ENCODE peak calls at places on chromosomes 3 and 15, in four cellular contexts. R, G, F and A are unnamed samples.

GRCh38 chr3:12897537-12898289 is 56.3 kb upstream of the RPL32 start:
- DNase-seq in R (no peak), G (no peak), F (no peak), A (no peak)

GRCh38 chr3:60010778-60011177 is 961.0 kb upstream of the CFAP20DC start:
- DNase-seq in R (no peak), G (no peak), F (peak), A (peak)

GRCh38 chr3:160617636-160618035 is 52.3 kb upstream of the KPNA4 start:
- DNase-seq in R (no peak), G (peak), F (no peak), A (no peak)

GRCh38 chr15:34154725-34155204 is 52.9 kb downstream of the PGBD4 start:
- DNase-seq in R (peak), G (peak), F (no peak), A (no peak)

GRCh38 chr3:122689587-122689986 is 8.9 kb downstream of the PARP14 start:
- DNase-seq in R (no peak), G (peak), F (no peak), A (no peak)

GRCh38 chr15:66008920-66009572 is 139.8 kb downstream of the RAB11A start:
- DNase-seq in R (no peak), G (peak), F (no peak), A (no peak)

GRCh38 chr15:60397772-60398445 is at the start of gene ANXA2:
- DNase-seq in R (peak), G (peak), F (peak), A (peak)

GRCh38 chr3:190089711-190090110 is 31.0 kb downstream of the P3H2 start:
- DNase-seq in R (no peak), G (no peak), F (no peak), A (no peak)

GRCh38 chr3:55012091-55012490 is 84.2 kb upstream of the LRTM1 start:
- DNase-seq in R (no peak), G (no peak), F (no peak), A (no peak)

GRCh38 chr3:170517251-170517945 is 68.5 kb downstream of the SLC7A14 start:
- DNase-seq in R (no peak), G (no peak), F (no peak), A (no peak)

GRCh38 chr15:88526247-88526879 is 20.1 kb downstream of the DET1 start:
- DNase-seq in R (no peak), G (no peak), F (no peak), A (no peak)

GRCh38 chr3:45026038-45026437 is at the start of gene CLEC3B:
- DNase-seq in R (peak), G (no peak), F (no peak), A (no peak)

GRCh38 chr3:23712656-23713559 is 92.8 kb upstream of the UBE2E1 start:
- DNase-seq in R (peak), G (peak), F (no peak), A (no peak)

GRCh38 chr3:26279091-26279490 is 343.5 kb upstream of the LRRC3B start:
- DNase-seq in R (no peak), G (no peak), F (no peak), A (no peak)

GRCh38 chr15:68733666-68734065 is 87.0 kb downstream of the ANP32A start:
- DNase-seq in R (no peak), G (no peak), F (no peak), A (no peak)

GRCh38 chr3:113405180-113405579 is 36.1 kb downstream of the CFAP44 start:
- DNase-seq in R (peak), G (no peak), F (no peak), A (no peak)

GRCh38 chr3:64138046-64138445 is 87.2 kb downstream of the PRICKLE2 start:
- DNase-seq in R (peak), G (no peak), F (no peak), A (no peak)

GRCh38 chr15:74615313-74616019 is at the start of gene CLK3:
- DNase-seq in R (peak), G (peak), F (peak), A (peak)

GRCh38 chr3:37170097-37170496 is 4.3 kb downstream of the LRRFIP2 start:
- DNase-seq in R (no peak), G (no peak), F (no peak), A (no peak)
- H3K27ac ChIP-seq in R (no peak), G (no peak), F (no peak), A (no peak)

GRCh38 chr3:121330118-121330517 is 215.7 kb downstream of the POLQ start:
- DNase-seq in R (no peak), G (no peak), F (no peak), A (no peak)

GRCh38 chr3:121324320-121324719 is 221.5 kb downstream of the POLQ start:
- DNase-seq in R (no peak), G (no peak), F (no peak), A (no peak)
- H3K27ac ChIP-seq in R (no peak), G (no peak), F (no peak), A (no peak)

DNA sequence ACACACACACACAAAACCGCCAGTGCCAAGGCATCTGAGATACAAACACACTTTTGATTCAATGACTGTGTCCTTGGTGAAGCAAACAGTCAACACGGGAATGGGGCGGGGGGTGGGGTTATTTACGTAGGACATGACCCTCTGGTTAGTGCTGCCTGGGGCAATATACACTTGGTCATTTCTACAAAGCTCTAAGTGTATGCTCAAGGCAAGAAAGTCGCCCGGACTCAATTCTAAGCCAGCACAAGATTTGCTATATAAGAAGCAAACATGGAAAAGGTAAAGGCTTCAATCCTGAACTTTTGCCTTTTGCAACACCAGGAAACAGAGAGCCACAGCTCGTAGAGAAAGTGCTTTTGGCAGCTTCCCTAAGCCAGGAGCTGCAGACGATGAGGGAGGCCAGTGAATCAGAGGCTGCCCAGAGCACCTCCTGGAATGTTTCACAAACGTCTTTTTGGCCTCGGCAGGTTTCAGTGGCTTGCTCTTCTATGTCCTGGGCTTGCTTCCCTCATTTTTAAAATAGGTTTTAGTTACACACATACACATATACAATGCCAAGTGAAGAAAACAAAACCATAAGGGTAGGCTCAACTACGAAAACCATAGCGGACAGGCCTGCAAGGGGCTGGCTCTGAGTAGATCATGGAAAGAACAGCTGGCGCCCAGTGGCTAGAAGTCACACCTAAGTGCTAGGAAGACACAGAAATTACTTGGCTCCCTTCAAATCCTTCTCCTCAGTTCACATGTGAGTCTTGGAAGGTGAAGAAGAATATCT is 73.6 kb downstream of the TM4SF4 start:
- DNase-seq in R (peak), G (peak), F (no peak), A (no peak)
- H3K27ac ChIP-seq in R (peak), G (peak), F (no peak), A (peak)

DNA sequence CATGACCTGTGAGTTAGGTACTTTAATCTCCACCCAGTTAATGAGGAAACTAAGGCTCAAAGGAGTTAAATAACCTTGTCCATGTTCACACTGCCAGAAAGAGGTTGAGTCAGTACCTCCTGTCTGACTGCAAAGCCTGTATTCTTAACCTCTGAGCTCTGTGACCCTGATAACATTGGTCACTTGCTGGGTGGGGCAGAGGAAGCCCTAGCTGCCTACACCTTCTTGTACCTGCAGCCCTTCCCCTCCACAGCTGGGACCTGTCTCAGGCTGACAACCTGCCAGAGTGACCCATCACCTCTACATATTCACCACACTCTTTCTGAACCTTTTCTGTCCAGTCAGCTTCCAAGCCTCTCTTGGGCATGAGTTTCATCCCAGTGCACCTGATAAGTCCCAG is 106.1 kb upstream of the HES1 start:
- DNase-seq in R (no peak), G (no peak), F (no peak), A (no peak)
- H3K27ac ChIP-seq in R (no peak), G (no peak), F (no peak), A (no peak)